ENCODE peak calls at places on chromosomes 12 and 14, in seven cellular contexts. P is cardiac fibroblast; V is IMR-90; W is effector memory CD4-positive, alpha-beta T cell; B is foreskin fibroblast; S is fibroblast of the aortic adventitia; G is aorta. U is an unnamed sample.

GRCh38 chr14:89215166-89215940 is 201.7 kb downstream of the FOXN3 start:
- DNase-seq in S (no peak), G (no peak), B (no peak), V (no peak), W (no peak), P (no peak), U (no peak)

GRCh38 chr14:22391908-22392307 is 197.1 kb downstream of the DAD1 start:
- DNase-seq in W (no peak), V (peak; percentile 65), P (peak; percentile 81), G (no peak), S (peak; percentile 74), B (peak; percentile 37), U (peak; percentile 72)

GRCh38 chr12:130031571-130032189 is 127.9 kb upstream of the TMEM132D start:
- DNase-seq in G (peak; percentile 82), V (no peak), B (no peak), S (no peak), P (peak; percentile 21), W (no peak), U (peak; percentile 2)

GRCh38 chr14:74507085-74507484 is 13.5 kb downstream of the ISCA2 start:
- DNase-seq in S (no peak), V (no peak), W (no peak), G (no peak), P (no peak), B (no peak), U (no peak)

GRCh38 chr12:28033538-28033915 is 61.0 kb upstream of the PTHLH start:
- DNase-seq in P (peak; percentile 65), V (peak; percentile 74), S (peak; percentile 22), G (no peak), W (no peak), B (peak; percentile 28), U (no peak)

GRCh38 chr14:51335521-51335920 is 95.5 kb downstream of the TMX1 start:
- DNase-seq in P (no peak), V (no peak), W (no peak), G (no peak), B (no peak), S (peak; percentile 87), U (no peak)

GRCh38 chr14:26685401-26685800 is 87.6 kb upstream of the NOVA1 start:
- DNase-seq in V (no peak), P (no peak), B (no peak), S (no peak), G (no peak), W (no peak), U (no peak)

GRCh38 chr14:98345186-98345585 is 926.8 kb downstream of the BCL11B start:
- DNase-seq in S (no peak), W (no peak), G (no peak), P (no peak), B (no peak), V (no peak), U (peak; percentile 19)

GRCh38 chr14:101466456-101467180 is 94.7 kb upstream of the DIO3 start:
- DNase-seq in G (no peak), V (no peak), B (no peak), S (no peak), W (no peak), P (no peak), U (no peak)

GRCh38 chr12:63045020-63045860 is 105.8 kb downstream of the AVPR1A start:
- DNase-seq in V (peak; percentile 56), B (peak; percentile 40), G (no peak), P (peak; percentile 86), W (no peak), S (peak; percentile 89), U (peak; percentile 89)

GRCh38 chr12:5428332-5429221 is 3.3 kb upstream of the NTF3 start:
- DNase-seq in G (no peak), B (no peak), W (no peak), P (peak; percentile 32), S (peak; percentile 44), V (peak; percentile 75), U (no peak)

GRCh38 chr12:105170139-105170538 is 62.6 kb downstream of the WASHC4 start:
- DNase-seq in W (no peak), B (no peak), P (no peak), S (no peak), V (no peak), G (no peak), U (no peak)

GRCh38 chr14:98382662-98383061 is 889.3 kb downstream of the BCL11B start:
- DNase-seq in W (no peak), P (no peak), S (no peak), B (no peak), V (no peak), G (no peak), U (no peak)

GRCh38 chr12:122895290-122895689 is 634 bp downstream of the VPS37B start:
- DNase-seq in G (no peak), P (no peak), B (no peak), W (no peak), V (no peak), S (no peak), U (no peak)
- H3K4me3 ChIP-seq in G (peak overlapping the region; percentile 63), P (peak overlapping the region; percentile 83), B (peak overlapping the region; percentile 93), W (peak overlapping the region; percentile 81), V (peak overlapping the region; percentile 97), S (peak overlapping the region; percentile 91), U (peak overlapping the region; percentile 76)

DNA sequence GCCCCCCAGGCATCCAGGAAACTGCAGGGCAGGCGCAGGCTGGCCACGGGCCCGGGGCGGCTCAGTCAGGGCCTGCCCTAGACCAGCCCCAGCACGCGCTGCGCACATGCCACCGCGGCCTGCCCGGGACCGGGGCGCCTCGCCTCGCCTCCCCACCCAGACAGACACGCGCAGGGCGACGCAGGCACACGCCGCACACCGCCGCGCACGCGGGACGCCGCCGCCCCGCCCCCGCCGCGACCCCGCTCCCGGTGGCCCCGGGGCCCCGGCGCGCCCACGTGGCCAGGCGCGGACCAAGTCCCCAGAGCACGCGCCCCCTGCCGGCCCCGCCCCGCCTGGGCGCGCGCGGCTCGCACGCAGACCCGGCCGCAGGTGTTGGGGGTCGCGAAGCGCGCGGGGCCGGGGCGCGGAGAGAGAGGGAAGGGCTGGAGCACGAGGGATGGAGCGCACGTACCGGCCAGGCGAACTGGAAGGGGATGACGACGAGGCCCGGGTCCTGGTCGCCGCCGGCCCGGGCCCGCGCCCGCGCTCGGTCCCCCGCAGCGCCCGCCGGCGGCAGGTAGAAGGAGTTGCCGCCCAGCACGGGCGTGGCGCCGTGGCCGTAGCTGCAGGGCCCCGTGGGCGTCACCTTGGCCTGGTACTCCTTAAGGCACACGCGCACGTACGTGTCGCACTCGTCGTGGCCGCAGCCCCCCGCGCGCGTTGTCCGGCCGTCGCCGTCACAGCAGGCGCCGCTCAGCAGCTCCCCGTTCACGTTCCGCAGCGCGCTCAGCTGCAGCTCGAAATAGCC is 1.1 kb downstream of the JAG2 start:
- DNase-seq in B (no peak), W (no peak), S (no peak), P (no peak), V (no peak), G (no peak), U (no peak)
- H3K4me3 ChIP-seq in B (no peak overlapping the region), W (peak overlapping the region; percentile 32), S (no peak overlapping the region), P (no peak overlapping the region), V (peak overlapping the region; percentile 4), G (no peak overlapping the region), U (no peak overlapping the region)

GRCh38 chr14:105365681-105366080 is 32.7 kb upstream of the TEX22 start:
- DNase-seq in G (no peak), B (no peak), V (no peak), S (no peak), W (no peak), P (no peak), U (no peak)

GRCh38 chr14:105365101-105365500 is 33.2 kb upstream of the TEX22 start:
- DNase-seq in G (no peak), B (no peak), P (no peak), S (no peak), W (no peak), V (no peak), U (no peak)

GRCh38 chr14:105366386-105367074 is 31.8 kb upstream of the TEX22 start:
- DNase-seq in S (no peak), P (no peak), B (no peak), W (no peak), G (no peak), V (no peak), U (no peak)

GRCh38 chr14:105367116-105368031 is 31.0 kb upstream of the TEX22 start:
- DNase-seq in S (no peak), B (no peak), W (no peak), V (no peak), G (no peak), P (no peak), U (no peak)

GRCh38 chr14:105364100-105364708 is 34.1 kb upstream of the TEX22 start:
- DNase-seq in B (peak; percentile 84), P (peak; percentile 77), S (peak; percentile 65), G (no peak), V (peak; percentile 72), W (peak; percentile 27), U (no peak)
- H3K4me3 ChIP-seq in B (peak overlapping the region; percentile 36), P (peak overlapping the region; percentile 14), S (peak overlapping the region; percentile 22), G (no peak overlapping the region), V (peak overlapping the region; percentile 24), W (no peak overlapping the region), U (no peak overlapping the region)

GRCh38 chr12:2961705-2962104 is 2.5 kb downstream of the TEAD4 start:
- DNase-seq in W (no peak), G (no peak), S (no peak), B (no peak), P (no peak), V (no peak), U (no peak)
- H3K4me3 ChIP-seq in W (no peak overlapping the region), G (no peak overlapping the region), S (peak overlapping the region; percentile 80), B (no peak overlapping the region), P (no peak overlapping the region), V (no peak overlapping the region), U (peak overlapping the region; percentile 58)

DNA sequence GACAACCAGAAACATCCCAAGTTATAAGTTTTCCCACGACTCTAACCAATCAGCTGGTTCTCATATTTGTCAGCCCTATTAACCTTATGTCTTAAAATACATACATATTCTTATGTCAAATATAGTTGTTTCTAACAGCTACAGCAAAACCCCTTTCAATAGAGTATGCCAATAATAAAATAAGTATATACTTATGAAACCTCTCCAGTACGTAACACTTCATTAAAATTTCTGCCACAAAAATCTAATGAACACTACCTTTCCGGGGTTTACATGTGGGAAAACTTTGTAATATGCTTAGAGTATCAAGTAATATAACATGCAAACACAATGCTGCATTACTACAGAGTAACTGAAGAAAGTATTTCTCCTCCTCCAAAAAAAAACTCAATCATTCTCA is 1.8 kb downstream of the LRP6 start:
- DNase-seq in S (no peak), V (no peak), P (no peak), W (no peak), G (no peak), B (no peak), U (peak; percentile 6)
- H3K4me3 ChIP-seq in S (peak overlapping the region; percentile 98), V (peak overlapping the region; percentile 85), P (peak overlapping the region; percentile 98), W (no peak overlapping the region), G (peak overlapping the region; percentile 55), B (peak overlapping the region; percentile 86), U (peak overlapping the region; percentile 88)

GRCh38 chr14:94581127-94581999 is at the start of gene SERPINA5:
- DNase-seq in V (no peak), G (peak; percentile 84), W (no peak), S (no peak), B (peak; percentile 36), P (peak; percentile 73), U (peak; percentile 31)
- H3K4me3 ChIP-seq in V (no peak within 1 kb of the TSS), G (no peak within 1 kb of the TSS), W (no peak within 1 kb of the TSS), S (no peak within 1 kb of the TSS), B (no peak within 1 kb of the TSS), P (no peak within 1 kb of the TSS), U (no peak within 1 kb of the TSS)

U was measured in astrocyte of the spinal cord.